ENCODE peak calls at places on chromosome 10, in five cellular contexts. R is cardiac muscle cell, H is A549, E is sigmoid colon, N is lung. Y is an unnamed sample.

GRCh38 chr10:97598407-97599271 is 9.1 kb downstream of the C10orf62 start:
- DNase-seq in R (no peak), H (no peak), E (no peak), N (no peak), Y (no peak)

GRCh38 chr10:89332718-89333281 is 5.0 kb downstream of the IFIT3 start:
- DNase-seq in R (no peak), H (no peak), E (no peak), N (no peak), Y (peak)

GRCh38 chr10:44114441-44114840 is 270.5 kb downstream of the CXCL12 start:
- DNase-seq in R (no peak), H (no peak), E (no peak), N (no peak), Y (no peak)

GRCh38 chr10:70649526-70649925 is 22.8 kb upstream of the ADAMTS14 start:
- DNase-seq in R (no peak), H (no peak), E (no peak), N (no peak), Y (no peak)

GRCh38 chr10:67763499-67764011 is 67.6 kb upstream of the CTNNA3 start:
- DNase-seq in R (peak), H (peak), E (peak), N (peak), Y (peak)

GRCh38 chr10:8473205-8473604 is 418.7 kb downstream of the GATA3 start:
- DNase-seq in R (no peak), H (no peak), E (no peak), N (no peak), Y (no peak)

GRCh38 chr10:43452356-43452914 is 15.5 kb downstream of the ZNF487 start:
- DNase-seq in R (no peak), H (no peak), E (no peak), N (no peak), Y (no peak)

GRCh38 chr10:21993360-21994001 is 10.0 kb downstream of the DNAJC1 start:
- DNase-seq in R (no peak), H (no peak), E (no peak), N (no peak), Y (peak)

GRCh38 chr10:103990170-103990930 is 23.4 kb downstream of the SLK start:
- DNase-seq in R (no peak), H (no peak), E (no peak), N (no peak), Y (no peak)

GRCh38 chr10:88228130-88228529 is 355.0 kb downstream of the RNLS start:
- DNase-seq in R (no peak), H (no peak), E (no peak), N (no peak), Y (no peak)

GRCh38 chr10:123284022-123284421 is 129.8 kb downstream of the BUB3 start:
- DNase-seq in R (no peak), H (no peak), E (no peak), N (no peak), Y (no peak)

GRCh38 chr10:98302711-98303365 is 34.8 kb upstream of the LOXL4 start:
- DNase-seq in R (no peak), H (no peak), E (no peak), N (no peak), Y (no peak)

GRCh38 chr10:31419394-31420063 is 100.5 kb downstream of the ZEB1 start:
- DNase-seq in R (no peak), H (no peak), E (no peak), N (no peak), Y (no peak)

GRCh38 chr10:35781643-35782035 is 139.5 kb upstream of the FZD8 start:
- DNase-seq in R (no peak), H (no peak), E (no peak), N (no peak), Y (no peak)

GRCh38 chr10:106111241-106111640 is 1053.3 kb downstream of the SORCS1 start:
- DNase-seq in R (no peak), H (no peak), E (no peak), N (no peak), Y (no peak)

GRCh38 chr10:77168161-77168560 is 469.4 kb downstream of the KCNMA1 start:
- DNase-seq in R (no peak), H (no peak), E (no peak), N (no peak), Y (no peak)

GRCh38 chr10:78045237-78045636 is 11.6 kb downstream of the RPS24 start:
- DNase-seq in R (no peak), H (no peak), E (no peak), N (no peak), Y (peak)

GRCh38 chr10:104308439-104308903 is 29.8 kb downstream of the ITPRIP start:
- DNase-seq in R (no peak), H (no peak), E (peak), N (no peak), Y (peak)

DNA sequence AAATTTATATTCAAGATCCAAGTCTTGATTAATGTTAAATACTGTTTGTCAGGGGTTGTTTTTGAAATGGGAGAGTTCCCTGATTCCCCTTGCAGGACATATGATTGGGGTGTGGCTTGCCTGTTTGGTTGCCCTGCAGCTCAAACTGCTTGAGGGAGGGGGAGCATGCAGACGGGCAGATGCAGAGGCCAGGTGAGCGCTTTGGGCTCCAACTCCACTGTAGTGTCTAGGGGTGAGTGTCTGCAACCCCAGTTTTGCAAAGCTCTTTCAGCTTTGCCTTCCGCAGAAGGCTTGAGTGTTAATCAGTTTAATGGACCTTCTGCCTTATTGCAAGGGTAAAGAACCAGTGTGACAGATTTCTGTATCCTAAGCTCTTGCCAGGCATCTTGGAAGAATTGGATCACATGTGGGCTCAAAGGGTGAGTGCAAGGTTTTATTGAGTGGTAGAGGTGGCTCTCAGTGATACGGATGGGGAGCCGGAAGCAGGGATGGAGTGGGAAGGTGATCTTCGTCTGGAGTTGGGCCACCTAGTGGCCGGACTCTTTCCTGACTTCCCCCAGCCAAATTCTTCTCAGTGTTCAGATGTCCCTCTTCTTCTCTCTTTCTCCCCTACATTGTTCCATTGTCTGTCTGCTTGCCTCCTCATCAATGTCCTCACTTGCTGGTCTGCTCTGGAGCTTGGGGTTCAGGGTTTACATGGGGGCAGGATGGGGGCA is 479.7 kb downstream of the ATRNL1 start:
- DNase-seq in R (peak), H (peak), E (no peak), N (no peak), Y (peak)
- TF ChIP-seq CTCF in R (peak), H (peak), E (no peak), N (no peak), Y (peak)

GRCh38 chr10:25024528-25024927 is 8.1 kb downstream of the THNSL1 start:
- DNase-seq in R (no peak), H (no peak), E (no peak), N (no peak), Y (no peak)

GRCh38 chr10:25028711-25029110 is 12.3 kb downstream of the THNSL1 start:
- DNase-seq in R (no peak), H (no peak), E (no peak), N (no peak), Y (no peak)

GRCh38 chr10:25018703-25019102 is 2.3 kb downstream of the THNSL1 start:
- DNase-seq in R (no peak), H (no peak), E (no peak), N (no peak), Y (no peak)

GRCh38 chr10:25026463-25026862 is 10.1 kb downstream of the THNSL1 start:
- DNase-seq in R (no peak), H (no peak), E (no peak), N (no peak), Y (no peak)

GRCh38 chr10:25023278-25023677 is 6.9 kb downstream of the THNSL1 start:
- DNase-seq in R (no peak), H (no peak), E (no peak), N (no peak), Y (no peak)
- TF ChIP-seq CTCF in R (no peak), H (no peak), E (no peak), N (no peak), Y (no peak)

GRCh38 chr10:129583831-129584230 is 116.8 kb downstream of the MGMT start:
- DNase-seq in R (no peak), H (no peak), E (no peak), N (no peak), Y (no peak)
- TF ChIP-seq CTCF in R (no peak), H (no peak), E (no peak), N (no peak), Y (no peak)

DNA sequence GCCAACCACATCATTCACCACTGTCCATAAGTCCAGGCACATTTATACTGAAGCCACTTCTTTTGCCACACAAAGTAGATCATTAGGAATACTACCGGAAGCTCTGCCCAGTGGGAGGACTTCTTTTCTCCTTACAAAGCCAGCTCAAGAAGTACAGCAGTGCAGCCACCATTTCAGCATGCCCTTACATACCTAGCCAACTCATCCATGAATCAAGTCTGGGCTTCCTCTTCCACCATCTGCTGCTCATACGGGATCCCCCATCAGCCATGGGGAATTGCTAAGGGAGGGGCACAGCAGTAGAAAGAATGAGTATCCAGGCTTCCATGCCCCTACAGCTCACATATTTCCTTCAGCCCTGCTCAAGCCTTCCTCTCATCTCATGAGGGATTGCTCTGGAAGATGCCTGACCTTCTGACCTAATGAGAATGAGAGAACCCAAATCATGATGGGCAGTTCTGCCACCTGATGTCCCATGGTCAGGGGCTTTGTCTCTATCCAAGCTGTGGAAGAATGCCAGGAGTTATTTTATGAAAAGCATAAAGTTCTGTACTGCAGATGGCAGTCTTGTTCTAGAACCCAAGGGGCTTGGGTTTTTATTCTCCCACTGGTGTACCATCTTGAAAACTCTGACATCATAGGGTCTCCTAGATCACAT is 39.5 kb downstream of the ACSM6 start:
- DNase-seq in R (no peak), H (no peak), E (no peak), N (no peak), Y (no peak)
- TF ChIP-seq CTCF in R (no peak), H (no peak), E (no peak), N (no peak), Y (no peak)

DNA sequence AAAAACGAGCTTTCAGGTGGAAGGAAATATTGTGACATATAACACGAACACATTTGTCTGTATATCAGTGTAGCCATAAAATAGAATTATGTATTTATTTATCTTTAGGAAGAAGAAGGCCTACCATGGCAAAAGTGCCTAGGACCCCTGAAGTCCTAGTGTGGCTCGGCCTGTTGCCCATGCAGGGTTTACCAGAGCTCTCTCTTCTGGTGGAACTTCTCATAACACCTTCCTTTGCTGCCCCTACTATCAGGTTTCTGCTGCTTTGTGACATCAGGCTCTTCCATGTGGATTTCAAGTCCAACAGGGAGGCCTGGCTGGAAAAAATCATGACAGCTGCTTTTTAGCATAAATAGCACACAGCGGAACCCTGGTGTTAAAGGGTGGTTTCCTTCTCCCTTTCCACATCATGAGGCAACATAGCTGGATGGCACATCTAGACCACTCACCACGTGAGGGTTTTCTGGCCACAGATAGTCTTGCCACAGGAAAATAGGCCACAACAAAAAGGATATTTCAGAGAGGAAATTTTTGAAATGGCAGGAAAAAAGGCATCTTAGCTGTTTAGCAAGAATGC is 44.8 kb upstream of the ADO start:
- DNase-seq in R (no peak), H (no peak), E (no peak), N (no peak), Y (no peak)
- TF ChIP-seq CTCF in R (no peak), H (no peak), E (no peak), N (no peak), Y (peak)

DNA sequence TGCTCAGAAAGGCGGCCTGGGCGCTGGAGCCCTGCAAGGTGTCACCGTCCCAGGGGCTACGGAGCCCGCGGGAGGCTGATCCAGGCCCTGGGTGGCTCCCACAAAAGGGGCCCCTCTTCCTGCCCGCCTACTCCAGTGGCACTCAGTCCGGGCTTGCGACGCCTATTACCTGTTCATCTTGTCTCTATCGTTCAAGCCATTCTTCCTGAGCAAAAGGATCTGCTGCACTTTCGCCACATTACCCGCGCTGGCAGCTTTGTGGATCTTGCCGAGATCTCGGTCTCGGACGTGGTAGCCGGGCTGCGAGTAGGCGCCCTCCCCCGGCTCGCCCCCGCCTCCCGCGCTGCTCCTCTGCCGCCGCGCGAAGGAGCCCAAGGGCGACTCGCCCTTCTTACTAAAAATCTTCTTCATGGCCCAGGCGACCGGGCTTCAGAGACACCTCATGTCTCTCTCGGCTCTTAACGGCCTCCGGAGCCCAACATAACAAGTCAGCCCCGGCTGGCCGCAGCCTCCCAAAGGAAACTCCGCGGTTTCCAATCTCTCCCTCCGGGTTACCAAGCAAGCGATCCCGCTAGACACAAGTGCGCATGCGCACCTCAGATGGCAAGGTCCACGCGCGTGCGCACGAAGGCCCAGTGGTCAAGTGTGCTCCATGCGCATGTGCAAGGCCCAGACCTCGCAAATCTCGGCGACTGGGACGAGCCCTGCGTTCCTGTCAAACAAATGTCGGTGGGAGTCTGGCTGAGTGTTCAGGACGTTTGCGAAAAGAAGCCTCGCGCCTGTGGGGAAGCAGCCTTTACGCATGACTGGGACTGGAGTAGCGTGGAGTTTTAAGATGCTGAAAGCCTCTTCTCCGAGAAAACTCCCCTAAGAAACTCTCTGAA is at the start of gene ANKRD26:
- DNase-seq in R (peak), H (peak), E (peak), N (peak), Y (peak)
- TF ChIP-seq CTCF in R (peak), H (peak), E (no peak), N (no peak), Y (no peak)

Y was measured in GM10248.